ENCODE peak calls at places on chromosome 9, in seven cellular contexts. One of them, this sample, is unnamed.

GRCh38 chr9:19160085-19160484 is 32.8 kb upstream of the PLIN2 start:
- DNase-seq in nucleus accumbens: no peak
- DNase-seq in NCI-H1930: no peak
- DNase-seq in NCI-H2171 treated with DMSO at 0.1 percent for 48 hours: no peak
- DNase-seq in iris pigment epithelial cell: no peak
- DNase-seq in left ventricle myocardium inferior: no peak
- DNase-seq in tibial nerve: no peak
- DNase-seq in this sample: no peak

GRCh38 chr9:111179577-111179976 is 141.3 kb upstream of the LPAR1 start:
- DNase-seq in nucleus accumbens: no peak
- DNase-seq in NCI-H1930: peak
- DNase-seq in NCI-H2171 treated with DMSO at 0.1 percent for 48 hours: peak
- DNase-seq in iris pigment epithelial cell: no peak
- DNase-seq in left ventricle myocardium inferior: peak
- DNase-seq in tibial nerve: no peak
- DNase-seq in this sample: peak

GRCh38 chr9:93949694-93950449 is 5.3 kb downstream of the BARX1 start:
- DNase-seq in nucleus accumbens: no peak
- DNase-seq in NCI-H1930: no peak
- DNase-seq in NCI-H2171 treated with DMSO at 0.1 percent for 48 hours: no peak
- DNase-seq in iris pigment epithelial cell: peak
- DNase-seq in left ventricle myocardium inferior: no peak
- DNase-seq in tibial nerve: no peak
- DNase-seq in this sample: no peak

GRCh38 chr9:6096821-6097220 is 81.4 kb upstream of the RANBP6 start:
- DNase-seq in nucleus accumbens: no peak
- DNase-seq in NCI-H1930: no peak
- DNase-seq in NCI-H2171 treated with DMSO at 0.1 percent for 48 hours: no peak
- DNase-seq in iris pigment epithelial cell: peak
- DNase-seq in left ventricle myocardium inferior: no peak
- DNase-seq in tibial nerve: no peak
- DNase-seq in this sample: no peak

GRCh38 chr9:126397056-126397455 is 70.4 kb downstream of the MVB12B start:
- DNase-seq in nucleus accumbens: no peak
- DNase-seq in NCI-H1930: no peak
- DNase-seq in NCI-H2171 treated with DMSO at 0.1 percent for 48 hours: no peak
- DNase-seq in iris pigment epithelial cell: no peak
- DNase-seq in left ventricle myocardium inferior: no peak
- DNase-seq in tibial nerve: no peak
- DNase-seq in this sample: no peak

GRCh38 chr9:121597693-121598166 is 53.7 kb upstream of the DAB2IP start:
- DNase-seq in nucleus accumbens: no peak
- DNase-seq in NCI-H1930: no peak
- DNase-seq in NCI-H2171 treated with DMSO at 0.1 percent for 48 hours: no peak
- DNase-seq in iris pigment epithelial cell: no peak
- DNase-seq in left ventricle myocardium inferior: no peak
- DNase-seq in tibial nerve: no peak
- DNase-seq in this sample: no peak

GRCh38 chr9:84481819-84482218 is 141.3 kb upstream of the SLC28A3 start:
- DNase-seq in nucleus accumbens: no peak
- DNase-seq in NCI-H1930: no peak
- DNase-seq in NCI-H2171 treated with DMSO at 0.1 percent for 48 hours: no peak
- DNase-seq in iris pigment epithelial cell: no peak
- DNase-seq in left ventricle myocardium inferior: no peak
- DNase-seq in tibial nerve: no peak
- DNase-seq in this sample: no peak

GRCh38 chr9:27599521-27600234 is 26.4 kb upstream of the C9orf72 start:
- DNase-seq in nucleus accumbens: no peak
- DNase-seq in NCI-H1930: no peak
- DNase-seq in NCI-H2171 treated with DMSO at 0.1 percent for 48 hours: no peak
- DNase-seq in iris pigment epithelial cell: no peak
- DNase-seq in left ventricle myocardium inferior: no peak
- DNase-seq in tibial nerve: no peak
- DNase-seq in this sample: no peak

GRCh38 chr9:89536618-89537017 is 38.7 kb upstream of the SEMA4D start:
- DNase-seq in nucleus accumbens: no peak
- DNase-seq in NCI-H1930: no peak
- DNase-seq in NCI-H2171 treated with DMSO at 0.1 percent for 48 hours: no peak
- DNase-seq in iris pigment epithelial cell: no peak
- DNase-seq in left ventricle myocardium inferior: no peak
- DNase-seq in tibial nerve: no peak
- DNase-seq in this sample: no peak

GRCh38 chr9:89410022-89410421 is 87.9 kb downstream of the SEMA4D start:
- DNase-seq in nucleus accumbens: no peak
- DNase-seq in NCI-H1930: no peak
- DNase-seq in NCI-H2171 treated with DMSO at 0.1 percent for 48 hours: no peak
- DNase-seq in iris pigment epithelial cell: no peak
- DNase-seq in left ventricle myocardium inferior: no peak
- DNase-seq in tibial nerve: no peak
- DNase-seq in this sample: no peak

GRCh38 chr9:88272986-88273385 is 115.3 kb upstream of the SPIN1 start:
- DNase-seq in nucleus accumbens: no peak
- DNase-seq in NCI-H1930: no peak
- DNase-seq in NCI-H2171 treated with DMSO at 0.1 percent for 48 hours: no peak
- DNase-seq in iris pigment epithelial cell: no peak
- DNase-seq in left ventricle myocardium inferior: no peak
- DNase-seq in tibial nerve: no peak
- DNase-seq in this sample: no peak

GRCh38 chr9:20921362-20921761 is 110.1 kb downstream of the HACD4 start:
- DNase-seq in nucleus accumbens: no peak
- DNase-seq in NCI-H1930: no peak
- DNase-seq in NCI-H2171 treated with DMSO at 0.1 percent for 48 hours: no peak
- DNase-seq in iris pigment epithelial cell: no peak
- DNase-seq in left ventricle myocardium inferior: no peak
- DNase-seq in tibial nerve: no peak
- DNase-seq in this sample: no peak

GRCh38 chr9:36843964-36844363 is 190.1 kb downstream of the PAX5 start:
- DNase-seq in nucleus accumbens: no peak
- DNase-seq in NCI-H1930: no peak
- DNase-seq in NCI-H2171 treated with DMSO at 0.1 percent for 48 hours: no peak
- DNase-seq in iris pigment epithelial cell: no peak
- DNase-seq in left ventricle myocardium inferior: no peak
- DNase-seq in tibial nerve: no peak
- DNase-seq in this sample: no peak

GRCh38 chr9:99720455-99721050 is 101.1 kb upstream of the NR4A3 start:
- DNase-seq in nucleus accumbens: no peak
- DNase-seq in NCI-H1930: no peak
- DNase-seq in NCI-H2171 treated with DMSO at 0.1 percent for 48 hours: no peak
- DNase-seq in iris pigment epithelial cell: peak
- DNase-seq in left ventricle myocardium inferior: no peak
- DNase-seq in tibial nerve: no peak
- DNase-seq in this sample: no peak

GRCh38 chr9:133754187-133754586 is 16.0 kb upstream of the SARDH start:
- DNase-seq in nucleus accumbens: no peak
- DNase-seq in NCI-H1930: no peak
- DNase-seq in NCI-H2171 treated with DMSO at 0.1 percent for 48 hours: no peak
- DNase-seq in iris pigment epithelial cell: no peak
- DNase-seq in left ventricle myocardium inferior: no peak
- DNase-seq in tibial nerve: no peak
- DNase-seq in this sample: no peak

GRCh38 chr9:16221350-16221749 is 649.1 kb downstream of the BNC2 start:
- DNase-seq in nucleus accumbens: peak
- DNase-seq in NCI-H1930: no peak
- DNase-seq in NCI-H2171 treated with DMSO at 0.1 percent for 48 hours: no peak
- DNase-seq in iris pigment epithelial cell: no peak
- DNase-seq in left ventricle myocardium inferior: peak
- DNase-seq in tibial nerve: peak
- DNase-seq in this sample: peak

GRCh38 chr9:6149315-6149714 is 66.3 kb upstream of the IL33 start:
- DNase-seq in nucleus accumbens: no peak
- DNase-seq in NCI-H1930: no peak
- DNase-seq in NCI-H2171 treated with DMSO at 0.1 percent for 48 hours: no peak
- DNase-seq in iris pigment epithelial cell: peak
- DNase-seq in left ventricle myocardium inferior: no peak
- DNase-seq in tibial nerve: no peak
- DNase-seq in this sample: no peak

GRCh38 chr9:111945216-111945615 is 48.6 kb downstream of the UGCG start:
- DNase-seq in nucleus accumbens: no peak
- DNase-seq in NCI-H1930: no peak
- DNase-seq in NCI-H2171 treated with DMSO at 0.1 percent for 48 hours: no peak
- DNase-seq in iris pigment epithelial cell: peak
- DNase-seq in left ventricle myocardium inferior: no peak
- DNase-seq in tibial nerve: no peak
- DNase-seq in this sample: no peak

GRCh38 chr9:125189011-125189360 is 617 bp downstream of the PPP6C start:
- DNase-seq in nucleus accumbens: peak
- DNase-seq in NCI-H1930: no peak
- DNase-seq in NCI-H2171 treated with DMSO at 0.1 percent for 48 hours: no peak
- DNase-seq in iris pigment epithelial cell: no peak
- DNase-seq in left ventricle myocardium inferior: peak
- DNase-seq in tibial nerve: no peak
- DNase-seq in this sample: peak

GRCh38 chr9:88533951-88534455 is 975 bp upstream of the NXNL2 start:
- DNase-seq in nucleus accumbens: peak
- DNase-seq in NCI-H1930: no peak
- DNase-seq in NCI-H2171 treated with DMSO at 0.1 percent for 48 hours: no peak
- DNase-seq in iris pigment epithelial cell: peak
- DNase-seq in left ventricle myocardium inferior: peak
- DNase-seq in tibial nerve: no peak
- DNase-seq in this sample: peak

GRCh38 chr9:101486693-101487442 is 46.8 kb upstream of the RNF20 start:
- DNase-seq in nucleus accumbens: peak
- DNase-seq in NCI-H1930: peak
- DNase-seq in NCI-H2171 treated with DMSO at 0.1 percent for 48 hours: peak
- DNase-seq in iris pigment epithelial cell: peak
- DNase-seq in left ventricle myocardium inferior: peak
- DNase-seq in tibial nerve: no peak
- DNase-seq in this sample: peak

GRCh38 chr9:121788686-121789366 is 137.4 kb downstream of the DAB2IP start:
- DNase-seq in nucleus accumbens: no peak
- DNase-seq in NCI-H1930: no peak
- DNase-seq in NCI-H2171 treated with DMSO at 0.1 percent for 48 hours: no peak
- DNase-seq in iris pigment epithelial cell: no peak
- DNase-seq in left ventricle myocardium inferior: no peak
- DNase-seq in tibial nerve: no peak
- DNase-seq in this sample: no peak

GRCh38 chr9:85290019-85290418 is 451.7 kb downstream of the AGTPBP1 start:
- DNase-seq in nucleus accumbens: no peak
- DNase-seq in NCI-H1930: no peak
- DNase-seq in NCI-H2171 treated with DMSO at 0.1 percent for 48 hours: no peak
- DNase-seq in iris pigment epithelial cell: no peak
- DNase-seq in left ventricle myocardium inferior: no peak
- DNase-seq in tibial nerve: no peak
- DNase-seq in this sample: no peak

GRCh38 chr9:109320338-109320733 is 523 bp downstream of the EPB41L4B start:
- DNase-seq in nucleus accumbens: no peak
- DNase-seq in NCI-H1930: no peak
- DNase-seq in NCI-H2171 treated with DMSO at 0.1 percent for 48 hours: no peak
- DNase-seq in iris pigment epithelial cell: no peak
- DNase-seq in left ventricle myocardium inferior: no peak
- DNase-seq in tibial nerve: no peak
- DNase-seq in this sample: peak

GRCh38 chr9:99752710-99753109 is 69.0 kb upstream of the NR4A3 start:
- DNase-seq in nucleus accumbens: no peak
- DNase-seq in NCI-H1930: no peak
- DNase-seq in NCI-H2171 treated with DMSO at 0.1 percent for 48 hours: no peak
- DNase-seq in iris pigment epithelial cell: peak
- DNase-seq in left ventricle myocardium inferior: no peak
- DNase-seq in tibial nerve: no peak
- DNase-seq in this sample: no peak

GRCh38 chr9:34651876-34652602 is at the start of gene IL11RA:
- DNase-seq in nucleus accumbens: peak
- DNase-seq in NCI-H1930: no peak
- DNase-seq in NCI-H2171 treated with DMSO at 0.1 percent for 48 hours: no peak
- DNase-seq in iris pigment epithelial cell: peak
- DNase-seq in left ventricle myocardium inferior: peak
- DNase-seq in tibial nerve: peak
- DNase-seq in this sample: peak

GRCh38 chr9:127661342-127661741 is 45.4 kb upstream of the CFAP157 start:
- DNase-seq in nucleus accumbens: no peak
- DNase-seq in NCI-H1930: no peak
- DNase-seq in NCI-H2171 treated with DMSO at 0.1 percent for 48 hours: peak
- DNase-seq in iris pigment epithelial cell: no peak
- DNase-seq in left ventricle myocardium inferior: no peak
- DNase-seq in tibial nerve: no peak
- DNase-seq in this sample: no peak

GRCh38 chr9:5894237-5894959 is 3.7 kb downstream of the MLANA start:
- DNase-seq in nucleus accumbens: no peak
- DNase-seq in NCI-H1930: no peak
- DNase-seq in NCI-H2171 treated with DMSO at 0.1 percent for 48 hours: no peak
- DNase-seq in iris pigment epithelial cell: no peak
- DNase-seq in left ventricle myocardium inferior: no peak
- DNase-seq in tibial nerve: no peak
- DNase-seq in this sample: no peak

GRCh38 chr9:124218438-124219289 is 39.1 kb upstream of the NEK6 start:
- DNase-seq in nucleus accumbens: peak
- DNase-seq in NCI-H1930: no peak
- DNase-seq in NCI-H2171 treated with DMSO at 0.1 percent for 48 hours: no peak
- DNase-seq in iris pigment epithelial cell: peak
- DNase-seq in left ventricle myocardium inferior: no peak
- DNase-seq in tibial nerve: no peak
- DNase-seq in this sample: peak

GRCh38 chr9:135221576-135221950 is 134.1 kb downstream of the OLFM1 start:
- DNase-seq in nucleus accumbens: no peak
- DNase-seq in NCI-H1930: no peak
- DNase-seq in NCI-H2171 treated with DMSO at 0.1 percent for 48 hours: no peak
- DNase-seq in iris pigment epithelial cell: no peak
- DNase-seq in left ventricle myocardium inferior: no peak
- DNase-seq in tibial nerve: no peak
- DNase-seq in this sample: peak

GRCh38 chr9:104780796-104781395 is 17.0 kb downstream of the NIPSNAP3B start:
- DNase-seq in nucleus accumbens: no peak
- DNase-seq in NCI-H1930: no peak
- DNase-seq in NCI-H2171 treated with DMSO at 0.1 percent for 48 hours: peak
- DNase-seq in iris pigment epithelial cell: peak
- DNase-seq in left ventricle myocardium inferior: no peak
- DNase-seq in tibial nerve: no peak
- DNase-seq in this sample: no peak

GRCh38 chr9:37575921-37576721 is at the start of gene FBXO10:
- DNase-seq in nucleus accumbens: peak
- DNase-seq in NCI-H1930: peak
- DNase-seq in NCI-H2171 treated with DMSO at 0.1 percent for 48 hours: peak
- DNase-seq in iris pigment epithelial cell: peak
- DNase-seq in left ventricle myocardium inferior: peak
- DNase-seq in tibial nerve: peak
- DNase-seq in this sample: peak

GRCh38 chr9:20621553-20622329 is 558 bp downstream of the MLLT3 start:
- DNase-seq in nucleus accumbens: peak
- DNase-seq in NCI-H1930: peak
- DNase-seq in NCI-H2171 treated with DMSO at 0.1 percent for 48 hours: peak
- DNase-seq in iris pigment epithelial cell: peak
- DNase-seq in left ventricle myocardium inferior: peak
- DNase-seq in tibial nerve: peak
- DNase-seq in this sample: peak

GRCh38 chr9:101119206-101119819 is 90.8 kb downstream of the PLPPR1 start:
- DNase-seq in nucleus accumbens: peak
- DNase-seq in NCI-H1930: peak
- DNase-seq in NCI-H2171 treated with DMSO at 0.1 percent for 48 hours: peak
- DNase-seq in iris pigment epithelial cell: peak
- DNase-seq in left ventricle myocardium inferior: peak
- DNase-seq in tibial nerve: no peak
- DNase-seq in this sample: peak

GRCh38 chr9:86279839-86280238 is 2.5 kb downstream of the ISCA1 start:
- DNase-seq in nucleus accumbens: no peak
- DNase-seq in NCI-H1930: no peak
- DNase-seq in NCI-H2171 treated with DMSO at 0.1 percent for 48 hours: no peak
- DNase-seq in iris pigment epithelial cell: peak
- DNase-seq in left ventricle myocardium inferior: no peak
- DNase-seq in tibial nerve: no peak
- DNase-seq in this sample: no peak

This sample was measured in left ventricle myocardium superior.